ENCODE peak calls at places on chromosomes 4 and X, in eight cellular contexts. G is effector memory CD4-positive, alpha-beta T cell; W is OCI-LY7; U is sciatic nerve; P is mucosa of gallbladder; T is thoracic aorta; Y is effector memory CD8-positive, alpha-beta T cell; S is neural crest cell. E is an unnamed sample.

GRCh38 chr4:33060873-33061542 is 2340.8 kb downstream of the PCDH7 start:
- DNase-seq in U (peak; percentile 59), T (no peak), S (peak; percentile 56), P (peak; percentile 12), Y (no peak), G (no peak), W (peak; percentile 41), E (no peak)

GRCh38 chr4:2273221-2273620 is 11.3 kb upstream of the MXD4 start:
- DNase-seq in U (no peak), Y (no peak), W (no peak), P (no peak), T (no peak), S (no peak), G (no peak), E (no peak)

GRCh38 chr4:19983072-19983471 is 268.6 kb upstream of the SLIT2 start:
- DNase-seq in S (no peak), G (no peak), P (no peak), Y (no peak), U (no peak), T (no peak), W (no peak), E (no peak)

GRCh38 chrX:110414679-110415439 is 56.2 kb downstream of the RTL9 start:
- DNase-seq in T (no peak), Y (no peak), P (no peak), W (no peak), G (no peak), U (no peak), S (no peak), E (no peak)

GRCh38 chrX:133574716-133575115 is 159.4 kb upstream of the GPC4 start:
- DNase-seq in W (no peak), Y (no peak), T (no peak), U (no peak), S (no peak), P (no peak), G (no peak), E (no peak)

GRCh38 chr4:12446650-12447049 is 1018.0 kb upstream of the HS3ST1 start:
- DNase-seq in W (no peak), G (no peak), S (no peak), Y (no peak), U (no peak), P (no peak), T (no peak), E (no peak)

GRCh38 chr4:15547392-15547791 is 77.7 kb downstream of the CC2D2A start:
- DNase-seq in T (no peak), W (no peak), Y (no peak), S (no peak), U (no peak), P (no peak), G (no peak), E (no peak)

GRCh38 chrX:154732421-154733071 is 18.3 kb downstream of the GAB3 start:
- DNase-seq in G (no peak), U (no peak), T (no peak), S (no peak), P (no peak), W (no peak), Y (no peak), E (no peak)

GRCh38 chr4:40809058-40809457 is 59.3 kb downstream of the NSUN7 start:
- DNase-seq in G (no peak), U (no peak), W (no peak), P (no peak), Y (no peak), S (no peak), T (no peak), E (no peak)

GRCh38 chrX:13489451-13489850 is 80.0 kb upstream of the EGFL6 start:
- DNase-seq in U (peak; percentile 67), W (no peak), S (no peak), T (peak; percentile 11), G (no peak), Y (no peak), P (peak; percentile 57), E (no peak)

GRCh38 chr4:152148057-152148456 is 387.2 kb upstream of the GATB start:
- DNase-seq in T (no peak), U (no peak), Y (no peak), W (no peak), S (no peak), P (no peak), G (no peak), E (no peak)

GRCh38 chr4:127549521-127549920 is 83.2 kb upstream of the INTU start:
- DNase-seq in U (no peak), W (no peak), T (no peak), P (no peak), S (no peak), G (no peak), Y (no peak), E (no peak)

GRCh38 chr4:141410839-141411238 is 190.1 kb downstream of the ZNF330 start:
- DNase-seq in G (no peak), W (no peak), Y (no peak), P (no peak), T (no peak), S (no peak), U (no peak), E (no peak)

GRCh38 chrX:103688949-103689348 is 2.5 kb upstream of the MORF4L2 start:
- DNase-seq in G (no peak), U (no peak), W (peak; percentile 59), S (no peak), T (no peak), Y (no peak), P (no peak), E (no peak)

GRCh38 chr4:7132730-7133582 is 59.4 kb upstream of the SORCS2 start:
- DNase-seq in U (no peak), G (no peak), Y (no peak), S (no peak), W (no peak), T (no peak), P (no peak), E (no peak)

GRCh38 chr4:22957774-22958173 is 265.0 kb downstream of the GBA3 start:
- DNase-seq in P (no peak), Y (no peak), G (no peak), U (no peak), W (no peak), S (no peak), T (no peak), E (no peak)

GRCh38 chr4:47031011-47031678 is at the start of gene GABRB1:
- DNase-seq in U (peak; percentile 70), T (no peak), P (peak; percentile 60), G (no peak), W (no peak), Y (no peak), S (peak; percentile 62), E (no peak)

GRCh38 chr4:24488399-24489164 is 95.8 kb downstream of the DHX15 start:
- DNase-seq in P (peak; percentile 82), U (peak; percentile 90), W (peak; percentile 62), Y (peak; percentile 37), T (peak; percentile 37), G (peak; percentile 24), S (peak; percentile 89), E (peak; percentile 39)

GRCh38 chr4:14284578-14284977 is 657.1 kb upstream of the BOD1L1 start:
- DNase-seq in G (no peak), Y (no peak), P (no peak), W (no peak), U (no peak), S (no peak), T (no peak), E (no peak)

GRCh38 chr4:125283702-125284279 is 31.0 kb upstream of the FAT4 start:
- DNase-seq in Y (no peak), G (no peak), S (no peak), P (no peak), W (peak; percentile 25), U (no peak), T (no peak), E (no peak)

GRCh38 chrX:22674947-22675346 is 324.8 kb upstream of the DDX53 start:
- DNase-seq in S (no peak), T (no peak), P (no peak), U (no peak), Y (no peak), W (no peak), G (no peak), E (no peak)

GRCh38 chr4:73729534-73730165 is 10.7 kb upstream of the CXCL8 start:
- DNase-seq in T (peak; percentile 37), W (peak; percentile 42), P (peak; percentile 65), Y (no peak), U (peak; percentile 79), S (peak; percentile 40), G (no peak), E (no peak)

GRCh38 chr4:80535551-80535950 is 200.0 kb downstream of the CFAP299 start:
- DNase-seq in W (no peak), S (no peak), U (no peak), T (no peak), G (no peak), Y (no peak), P (no peak), E (no peak)